ENCODE peak calls at places on chromosomes 1 and 21, in nine cellular contexts. C is Calu3; J is KG1; T is GM18507; F is GM12865; I is MV-4-11; V is osteocyte; P is CD4-positive, CD25-positive, alpha-beta regulatory T cell; D is SHP77. Y is an unnamed sample.

GRCh38 chr1:109115685-109116084 is 1.8 kb downstream of the ELAPOR1 start:
- DNase-seq in J (no peak), T (no peak), D (no peak), I (no peak), C (no peak), P (no peak), V (no peak), F (no peak), Y (no peak)

GRCh38 chr1:163337631-163338030 is 15.9 kb downstream of the NUF2 start:
- DNase-seq in V (no peak), J (no peak), I (no peak), F (no peak), P (no peak), T (no peak), D (no peak), C (no peak), Y (no peak)

GRCh38 chr1:84442256-84442655 is 36.8 kb upstream of the RPF1 start:
- DNase-seq in D (no peak), V (no peak), I (peak), C (peak), J (peak), F (peak), T (peak), P (peak), Y (peak)

GRCh38 chr1:213249395-213249794 is 198.4 kb downstream of the RPS6KC1 start:
- DNase-seq in P (no peak), J (no peak), F (no peak), V (no peak), I (no peak), C (no peak), T (no peak), D (no peak), Y (no peak)

GRCh38 chr1:179794669-179795068 is 51.6 kb downstream of the FAM163A start:
- DNase-seq in T (no peak), I (peak), P (no peak), D (no peak), F (no peak), C (no peak), J (no peak), V (no peak), Y (no peak)

GRCh38 chr21:28793043-28793442 is 199.6 kb downstream of the LTN1 start:
- DNase-seq in D (no peak), C (no peak), I (no peak), F (no peak), T (no peak), J (no peak), V (no peak), P (no peak), Y (peak)

GRCh38 chr1:47659141-47659540 is 221.3 kb downstream of the FOXD2 start:
- DNase-seq in V (peak), T (no peak), C (no peak), I (no peak), P (no peak), D (no peak), F (no peak), J (no peak), Y (no peak)

GRCh38 chr1:228887956-228888355 is 152.7 kb downstream of the RHOU start:
- DNase-seq in I (no peak), T (no peak), V (no peak), F (no peak), C (no peak), D (no peak), P (no peak), J (no peak), Y (no peak)

GRCh38 chr1:215547009-215547408 is 20.1 kb upstream of the KCTD3 start:
- DNase-seq in P (no peak), I (no peak), C (no peak), T (no peak), F (no peak), J (no peak), D (no peak), V (no peak), Y (no peak)

GRCh38 chr1:2635271-2636010 is 2.6 kb upstream of the MMEL1 start:
- DNase-seq in D (no peak), J (no peak), V (no peak), C (no peak), I (no peak), F (no peak), T (no peak), P (no peak), Y (no peak)

GRCh38 chr1:53553734-53554509 is 94.7 kb downstream of the DMRTB1 start:
- DNase-seq in D (no peak), V (no peak), P (no peak), F (peak), J (no peak), C (no peak), T (no peak), I (peak), Y (no peak)

GRCh38 chr21:37341254-37341960 is 25.2 kb upstream of the DYRK1A start:
- DNase-seq in P (no peak), I (no peak), J (no peak), D (no peak), T (no peak), V (no peak), C (no peak), F (no peak), Y (no peak)

GRCh38 chr1:22256213-22256512 is 113.3 kb upstream of the WNT4 start:
- DNase-seq in C (no peak), D (peak), F (no peak), P (no peak), V (no peak), I (no peak), T (no peak), J (no peak), Y (no peak)

GRCh38 chr1:108644984-108645383 is 15.9 kb downstream of the HENMT1 start:
- DNase-seq in T (no peak), V (no peak), D (no peak), F (no peak), P (peak), J (peak), I (no peak), C (no peak), Y (no peak)

GRCh38 chr1:63640633-63641567 is 47.7 kb downstream of the PGM1 start:
- DNase-seq in J (no peak), D (no peak), T (no peak), C (peak), V (no peak), I (peak), P (no peak), F (no peak), Y (no peak)

GRCh38 chr1:87330201-87330953 is 1.7 kb downstream of the LMO4 start:
- DNase-seq in F (peak), I (peak), D (no peak), V (no peak), J (peak), C (no peak), T (no peak), P (no peak), Y (peak)

GRCh38 chr1:186476306-186477040 is 15.6 kb upstream of the PDC start:
- DNase-seq in C (no peak), V (no peak), I (no peak), D (no peak), T (no peak), P (no peak), J (no peak), F (no peak), Y (no peak)

GRCh38 chr1:26524181-26524580 is 5.4 kb upstream of the RPS6KA1 start:
- DNase-seq in F (no peak), C (peak), D (no peak), I (no peak), V (no peak), P (no peak), T (no peak), J (no peak), Y (peak)

GRCh38 chr1:247079141-247079874 is 697 bp upstream of the ZNF670 start:
- DNase-seq in T (no peak), J (no peak), C (no peak), V (no peak), F (no peak), D (no peak), P (no peak), I (no peak), Y (peak)

Y was measured in MCF 10A.